ENCODE peak calls at places on chromosome 12, in eight cellular contexts. One of them, this sample, is unnamed.

GRCh38 chr12:132610051-132610759 is at the start of gene LRCOL1:
- DNase-seq in COR-L47: no peak
- DNase-seq in RCC 7860: no peak
- DNase-seq in activated CD4-positive, alpha-beta memory T cell treated with anti-CD3 and anti-CD28 coated beads for 36 hours: no peak
- DNase-seq in T-helper 2 cell: no peak
- DNase-seq in NCI-H1436: peak; percentile 18
- DNase-seq in Panc1: no peak
- DNase-seq in fibroblast of mammary gland: peak; percentile 92
- DNase-seq in this sample: no peak

GRCh38 chr12:106380954-106381353 is 23.4 kb downstream of the POLR3B start:
- DNase-seq in COR-L47: no peak
- DNase-seq in RCC 7860: no peak
- DNase-seq in activated CD4-positive, alpha-beta memory T cell treated with anti-CD3 and anti-CD28 coated beads for 36 hours: no peak
- DNase-seq in T-helper 2 cell: no peak
- DNase-seq in NCI-H1436: no peak
- DNase-seq in Panc1: no peak
- DNase-seq in fibroblast of mammary gland: no peak
- DNase-seq in this sample: no peak

GRCh38 chr12:70853326-70853725 is 67.2 kb downstream of the PTPRR start:
- DNase-seq in COR-L47: no peak
- DNase-seq in RCC 7860: no peak
- DNase-seq in activated CD4-positive, alpha-beta memory T cell treated with anti-CD3 and anti-CD28 coated beads for 36 hours: no peak
- DNase-seq in T-helper 2 cell: no peak
- DNase-seq in NCI-H1436: no peak
- DNase-seq in Panc1: no peak
- DNase-seq in fibroblast of mammary gland: peak; percentile 98
- DNase-seq in this sample: no peak

GRCh38 chr12:87667378-87667777 is 361.8 kb downstream of the C12orf50 start:
- DNase-seq in COR-L47: no peak
- DNase-seq in RCC 7860: no peak
- DNase-seq in activated CD4-positive, alpha-beta memory T cell treated with anti-CD3 and anti-CD28 coated beads for 36 hours: no peak
- DNase-seq in T-helper 2 cell: no peak
- DNase-seq in NCI-H1436: no peak
- DNase-seq in Panc1: no peak
- DNase-seq in fibroblast of mammary gland: peak; percentile 29
- DNase-seq in this sample: no peak

GRCh38 chr12:11174022-11174421 is 3.0 kb downstream of the SMIM10L1 start:
- DNase-seq in COR-L47: no peak
- DNase-seq in RCC 7860: no peak
- DNase-seq in activated CD4-positive, alpha-beta memory T cell treated with anti-CD3 and anti-CD28 coated beads for 36 hours: no peak
- DNase-seq in T-helper 2 cell: no peak
- DNase-seq in NCI-H1436: no peak
- DNase-seq in Panc1: no peak
- DNase-seq in fibroblast of mammary gland: peak; percentile 3
- DNase-seq in this sample: no peak

GRCh38 chr12:44589697-44590096 is 286.4 kb downstream of the NELL2 start:
- DNase-seq in COR-L47: no peak
- DNase-seq in RCC 7860: no peak
- DNase-seq in activated CD4-positive, alpha-beta memory T cell treated with anti-CD3 and anti-CD28 coated beads for 36 hours: no peak
- DNase-seq in T-helper 2 cell: no peak
- DNase-seq in NCI-H1436: no peak
- DNase-seq in Panc1: no peak
- DNase-seq in fibroblast of mammary gland: no peak
- DNase-seq in this sample: no peak

GRCh38 chr12:52005903-52006703 is 643 bp upstream of the TAMALIN start:
- DNase-seq in COR-L47: no peak
- DNase-seq in RCC 7860: no peak
- DNase-seq in activated CD4-positive, alpha-beta memory T cell treated with anti-CD3 and anti-CD28 coated beads for 36 hours: no peak
- DNase-seq in T-helper 2 cell: no peak
- DNase-seq in NCI-H1436: no peak
- DNase-seq in Panc1: no peak
- DNase-seq in fibroblast of mammary gland: no peak
- DNase-seq in this sample: no peak

GRCh38 chr12:31759621-31760459 is 31.0 kb upstream of the AMN1 start:
- DNase-seq in COR-L47: no peak
- DNase-seq in RCC 7860: no peak
- DNase-seq in activated CD4-positive, alpha-beta memory T cell treated with anti-CD3 and anti-CD28 coated beads for 36 hours: no peak
- DNase-seq in T-helper 2 cell: no peak
- DNase-seq in NCI-H1436: no peak
- DNase-seq in Panc1: no peak
- DNase-seq in fibroblast of mammary gland: no peak
- DNase-seq in this sample: no peak

GRCh38 chr12:123801573-123802178 is 39.6 kb downstream of the DNAH10 start:
- DNase-seq in COR-L47: no peak
- DNase-seq in RCC 7860: peak; percentile 17
- DNase-seq in activated CD4-positive, alpha-beta memory T cell treated with anti-CD3 and anti-CD28 coated beads for 36 hours: no peak
- DNase-seq in T-helper 2 cell: peak; percentile 27
- DNase-seq in NCI-H1436: no peak
- DNase-seq in Panc1: no peak
- DNase-seq in fibroblast of mammary gland: peak; percentile 57
- DNase-seq in this sample: no peak

GRCh38 chr12:102534899-102535298 is 54.5 kb upstream of the IGF1 start:
- DNase-seq in COR-L47: no peak
- DNase-seq in RCC 7860: no peak
- DNase-seq in activated CD4-positive, alpha-beta memory T cell treated with anti-CD3 and anti-CD28 coated beads for 36 hours: no peak
- DNase-seq in T-helper 2 cell: no peak
- DNase-seq in NCI-H1436: no peak
- DNase-seq in Panc1: no peak
- DNase-seq in fibroblast of mammary gland: peak; percentile 68
- DNase-seq in this sample: no peak

GRCh38 chr12:868722-869121 is 80.8 kb downstream of the RAD52 start:
- DNase-seq in COR-L47: no peak
- DNase-seq in RCC 7860: no peak
- DNase-seq in activated CD4-positive, alpha-beta memory T cell treated with anti-CD3 and anti-CD28 coated beads for 36 hours: no peak
- DNase-seq in T-helper 2 cell: no peak
- DNase-seq in NCI-H1436: no peak
- DNase-seq in Panc1: no peak
- DNase-seq in fibroblast of mammary gland: no peak
- DNase-seq in this sample: no peak

GRCh38 chr12:58415716-58416115 is 474.3 kb downstream of the ATP23 start:
- DNase-seq in COR-L47: no peak
- DNase-seq in RCC 7860: no peak
- DNase-seq in activated CD4-positive, alpha-beta memory T cell treated with anti-CD3 and anti-CD28 coated beads for 36 hours: no peak
- DNase-seq in T-helper 2 cell: no peak
- DNase-seq in NCI-H1436: no peak
- DNase-seq in Panc1: no peak
- DNase-seq in fibroblast of mammary gland: no peak
- DNase-seq in this sample: no peak

GRCh38 chr12:509494-509893 is 49.8 kb downstream of the B4GALNT3 start:
- DNase-seq in COR-L47: no peak
- DNase-seq in RCC 7860: no peak
- DNase-seq in activated CD4-positive, alpha-beta memory T cell treated with anti-CD3 and anti-CD28 coated beads for 36 hours: no peak
- DNase-seq in T-helper 2 cell: no peak
- DNase-seq in NCI-H1436: no peak
- DNase-seq in Panc1: no peak
- DNase-seq in fibroblast of mammary gland: no peak
- DNase-seq in this sample: no peak

GRCh38 chr12:65602579-65603295 is 221.5 kb upstream of the HMGA2 start:
- DNase-seq in COR-L47: peak; percentile 20
- DNase-seq in RCC 7860: peak; percentile 85
- DNase-seq in activated CD4-positive, alpha-beta memory T cell treated with anti-CD3 and anti-CD28 coated beads for 36 hours: peak; percentile 56
- DNase-seq in T-helper 2 cell: peak; percentile 43
- DNase-seq in NCI-H1436: peak; percentile 3
- DNase-seq in Panc1: peak; percentile 76
- DNase-seq in fibroblast of mammary gland: peak; percentile 97
- DNase-seq in this sample: peak; percentile 14

GRCh38 chr12:117009759-117010158 is 89.5 kb downstream of the TESC start:
- DNase-seq in COR-L47: no peak
- DNase-seq in RCC 7860: no peak
- DNase-seq in activated CD4-positive, alpha-beta memory T cell treated with anti-CD3 and anti-CD28 coated beads for 36 hours: no peak
- DNase-seq in T-helper 2 cell: no peak
- DNase-seq in NCI-H1436: no peak
- DNase-seq in Panc1: no peak
- DNase-seq in fibroblast of mammary gland: no peak
- DNase-seq in this sample: no peak

GRCh38 chr12:122312926-122313325 is 46.6 kb upstream of the VPS33A start:
- DNase-seq in COR-L47: no peak
- DNase-seq in RCC 7860: no peak
- DNase-seq in activated CD4-positive, alpha-beta memory T cell treated with anti-CD3 and anti-CD28 coated beads for 36 hours: no peak
- DNase-seq in T-helper 2 cell: no peak
- DNase-seq in NCI-H1436: no peak
- DNase-seq in Panc1: no peak
- DNase-seq in fibroblast of mammary gland: no peak
- DNase-seq in this sample: no peak

GRCh38 chr12:22117551-22117950 is 71.5 kb downstream of the CMAS start:
- DNase-seq in COR-L47: no peak
- DNase-seq in RCC 7860: no peak
- DNase-seq in activated CD4-positive, alpha-beta memory T cell treated with anti-CD3 and anti-CD28 coated beads for 36 hours: no peak
- DNase-seq in T-helper 2 cell: no peak
- DNase-seq in NCI-H1436: no peak
- DNase-seq in Panc1: no peak
- DNase-seq in fibroblast of mammary gland: no peak
- DNase-seq in this sample: no peak

GRCh38 chr12:89230376-89231101 is 121.8 kb downstream of the DUSP6 start:
- DNase-seq in COR-L47: no peak
- DNase-seq in RCC 7860: no peak
- DNase-seq in activated CD4-positive, alpha-beta memory T cell treated with anti-CD3 and anti-CD28 coated beads for 36 hours: no peak
- DNase-seq in T-helper 2 cell: no peak
- DNase-seq in NCI-H1436: no peak
- DNase-seq in Panc1: no peak
- DNase-seq in fibroblast of mammary gland: peak; percentile 35
- DNase-seq in this sample: no peak

GRCh38 chr12:94674835-94675234 is 24.5 kb upstream of the TMCC3 start:
- DNase-seq in COR-L47: no peak
- DNase-seq in RCC 7860: no peak
- DNase-seq in activated CD4-positive, alpha-beta memory T cell treated with anti-CD3 and anti-CD28 coated beads for 36 hours: no peak
- DNase-seq in T-helper 2 cell: no peak
- DNase-seq in NCI-H1436: no peak
- DNase-seq in Panc1: no peak
- DNase-seq in fibroblast of mammary gland: no peak
- DNase-seq in this sample: no peak

GRCh38 chr12:40253936-40254335 is 29.1 kb downstream of the LRRK2 start:
- DNase-seq in COR-L47: no peak
- DNase-seq in RCC 7860: no peak
- DNase-seq in activated CD4-positive, alpha-beta memory T cell treated with anti-CD3 and anti-CD28 coated beads for 36 hours: no peak
- DNase-seq in T-helper 2 cell: no peak
- DNase-seq in NCI-H1436: no peak
- DNase-seq in Panc1: no peak
- DNase-seq in fibroblast of mammary gland: peak; percentile 66
- DNase-seq in this sample: peak; percentile 31

GRCh38 chr12:27975222-27976136 is 2.9 kb upstream of the PTHLH start:
- DNase-seq in COR-L47: no peak
- DNase-seq in RCC 7860: no peak
- DNase-seq in activated CD4-positive, alpha-beta memory T cell treated with anti-CD3 and anti-CD28 coated beads for 36 hours: peak; percentile 32
- DNase-seq in T-helper 2 cell: no peak
- DNase-seq in NCI-H1436: no peak
- DNase-seq in Panc1: no peak
- DNase-seq in fibroblast of mammary gland: peak; percentile 58
- DNase-seq in this sample: no peak

GRCh38 chr12:47547077-47547476 is 158.8 kb downstream of the RPAP3 start:
- DNase-seq in COR-L47: no peak
- DNase-seq in RCC 7860: peak; percentile 9
- DNase-seq in activated CD4-positive, alpha-beta memory T cell treated with anti-CD3 and anti-CD28 coated beads for 36 hours: no peak
- DNase-seq in T-helper 2 cell: no peak
- DNase-seq in NCI-H1436: no peak
- DNase-seq in Panc1: no peak
- DNase-seq in fibroblast of mammary gland: peak; percentile 66
- DNase-seq in this sample: no peak

GRCh38 chr12:121958521-121959240 is 40.3 kb downstream of the CFAP251 start:
- DNase-seq in COR-L47: peak; percentile 76
- DNase-seq in RCC 7860: no peak
- DNase-seq in activated CD4-positive, alpha-beta memory T cell treated with anti-CD3 and anti-CD28 coated beads for 36 hours: no peak
- DNase-seq in T-helper 2 cell: no peak
- DNase-seq in NCI-H1436: no peak
- DNase-seq in Panc1: no peak
- DNase-seq in fibroblast of mammary gland: peak; percentile 11
- DNase-seq in this sample: no peak

GRCh38 chr12:70758494-70758845 is 121.2 kb upstream of the PTPRB start:
- DNase-seq in COR-L47: no peak
- DNase-seq in RCC 7860: no peak
- DNase-seq in activated CD4-positive, alpha-beta memory T cell treated with anti-CD3 and anti-CD28 coated beads for 36 hours: no peak
- DNase-seq in T-helper 2 cell: no peak
- DNase-seq in NCI-H1436: no peak
- DNase-seq in Panc1: no peak
- DNase-seq in fibroblast of mammary gland: no peak
- DNase-seq in this sample: no peak

GRCh38 chr12:26425587-26426260 is 230.4 kb downstream of the SSPN start:
- DNase-seq in COR-L47: no peak
- DNase-seq in RCC 7860: no peak
- DNase-seq in activated CD4-positive, alpha-beta memory T cell treated with anti-CD3 and anti-CD28 coated beads for 36 hours: no peak
- DNase-seq in T-helper 2 cell: peak; percentile 23
- DNase-seq in NCI-H1436: no peak
- DNase-seq in Panc1: no peak
- DNase-seq in fibroblast of mammary gland: no peak
- DNase-seq in this sample: no peak

GRCh38 chr12:38161123-38162000 is 155.2 kb upstream of the ALG10B start:
- DNase-seq in COR-L47: no peak
- DNase-seq in RCC 7860: no peak
- DNase-seq in activated CD4-positive, alpha-beta memory T cell treated with anti-CD3 and anti-CD28 coated beads for 36 hours: no peak
- DNase-seq in T-helper 2 cell: no peak
- DNase-seq in NCI-H1436: no peak
- DNase-seq in Panc1: no peak
- DNase-seq in fibroblast of mammary gland: no peak
- DNase-seq in this sample: no peak

GRCh38 chr12:112184056-112184887 is 58.9 kb downstream of the TRAFD1 start:
- DNase-seq in COR-L47: no peak
- DNase-seq in RCC 7860: no peak
- DNase-seq in activated CD4-positive, alpha-beta memory T cell treated with anti-CD3 and anti-CD28 coated beads for 36 hours: no peak
- DNase-seq in T-helper 2 cell: no peak
- DNase-seq in NCI-H1436: no peak
- DNase-seq in Panc1: no peak
- DNase-seq in fibroblast of mammary gland: no peak
- DNase-seq in this sample: no peak

GRCh38 chr12:7091171-7091570 is 1.1 kb downstream of the C1R start:
- DNase-seq in COR-L47: no peak
- DNase-seq in RCC 7860: no peak
- DNase-seq in activated CD4-positive, alpha-beta memory T cell treated with anti-CD3 and anti-CD28 coated beads for 36 hours: no peak
- DNase-seq in T-helper 2 cell: no peak
- DNase-seq in NCI-H1436: no peak
- DNase-seq in Panc1: no peak
- DNase-seq in fibroblast of mammary gland: no peak
- DNase-seq in this sample: no peak

GRCh38 chr12:13156277-13156676 is 40.2 kb upstream of the EMP1 start:
- DNase-seq in COR-L47: no peak
- DNase-seq in RCC 7860: no peak
- DNase-seq in activated CD4-positive, alpha-beta memory T cell treated with anti-CD3 and anti-CD28 coated beads for 36 hours: no peak
- DNase-seq in T-helper 2 cell: no peak
- DNase-seq in NCI-H1436: no peak
- DNase-seq in Panc1: no peak
- DNase-seq in fibroblast of mammary gland: no peak
- DNase-seq in this sample: no peak